ENCODE peak calls at places on chromosome 5, in seven cellular contexts. One of them, this sample, is unnamed.

GRCh38 chr5:135449608-135450007 is 2.5 kb upstream of the DCANP1 start:
- DNase-seq in GM10248: no peak
- DNase-seq in cardiac fibroblast: no peak
- DNase-seq in kidney: no peak
- DNase-seq in H9: no peak
- DNase-seq in mucosa of descending colon: no peak
- DNase-seq in neural crest cell: no peak
- DNase-seq in this sample: no peak

GRCh38 chr5:7856855-7857254 is 5.9 kb upstream of the CFAP90 start:
- DNase-seq in cardiac fibroblast: peak
- DNase-seq in kidney: no peak
- DNase-seq in GM10248: peak
- DNase-seq in mucosa of descending colon: no peak
- DNase-seq in neural crest cell: peak
- DNase-seq in H9: peak
- DNase-seq in this sample: no peak

GRCh38 chr5:179815491-179816249 is 5.0 kb upstream of the SQSTM1 start:
- DNase-seq in GM10248: no peak
- DNase-seq in H9: no peak
- DNase-seq in cardiac fibroblast: no peak
- DNase-seq in mucosa of descending colon: peak
- DNase-seq in neural crest cell: no peak
- DNase-seq in kidney: peak
- DNase-seq in this sample: no peak

GRCh38 chr5:164188733-164189148 is 683.3 kb downstream of the MAT2B start:
- DNase-seq in mucosa of descending colon: no peak
- DNase-seq in H9: no peak
- DNase-seq in GM10248: no peak
- DNase-seq in cardiac fibroblast: peak
- DNase-seq in neural crest cell: no peak
- DNase-seq in kidney: no peak
- DNase-seq in this sample: no peak

GRCh38 chr5:36417668-36418067 is 116.0 kb upstream of the RANBP3L start:
- DNase-seq in neural crest cell: no peak
- DNase-seq in GM10248: no peak
- DNase-seq in mucosa of descending colon: no peak
- DNase-seq in H9: peak
- DNase-seq in kidney: no peak
- DNase-seq in cardiac fibroblast: no peak
- DNase-seq in this sample: no peak

GRCh38 chr5:150302301-150303069 is at the start of gene ARSI:
- DNase-seq in GM10248: no peak
- DNase-seq in H9: peak
- DNase-seq in kidney: peak
- DNase-seq in neural crest cell: no peak
- DNase-seq in mucosa of descending colon: peak
- DNase-seq in cardiac fibroblast: peak
- DNase-seq in this sample: no peak

GRCh38 chr5:150710165-150710564 is 9.3 kb upstream of the RBM22 start:
- DNase-seq in mucosa of descending colon: no peak
- DNase-seq in neural crest cell: no peak
- DNase-seq in H9: no peak
- DNase-seq in GM10248: no peak
- DNase-seq in cardiac fibroblast: no peak
- DNase-seq in kidney: no peak
- DNase-seq in this sample: no peak

GRCh38 chr5:189486-189885 is 1.8 kb upstream of the LRRC14B start:
- DNase-seq in cardiac fibroblast: no peak
- DNase-seq in GM10248: no peak
- DNase-seq in H9: no peak
- DNase-seq in mucosa of descending colon: no peak
- DNase-seq in kidney: no peak
- DNase-seq in neural crest cell: no peak
- DNase-seq in this sample: no peak

GRCh38 chr5:120516799-120517198 is 52.7 kb downstream of the PRR16 start:
- DNase-seq in kidney: no peak
- DNase-seq in mucosa of descending colon: no peak
- DNase-seq in H9: no peak
- DNase-seq in GM10248: no peak
- DNase-seq in neural crest cell: no peak
- DNase-seq in cardiac fibroblast: peak
- DNase-seq in this sample: no peak

GRCh38 chr5:74639538-74640449 is 734 bp downstream of the ENC1 start:
- DNase-seq in kidney: peak
- DNase-seq in cardiac fibroblast: peak
- DNase-seq in GM10248: peak
- DNase-seq in mucosa of descending colon: peak
- DNase-seq in neural crest cell: no peak
- DNase-seq in H9: peak
- DNase-seq in this sample: no peak

GRCh38 chr5:108280960-108281569 is 100.8 kb downstream of the FBXL17 start:
- DNase-seq in H9: no peak
- DNase-seq in GM10248: no peak
- DNase-seq in kidney: no peak
- DNase-seq in neural crest cell: no peak
- DNase-seq in mucosa of descending colon: no peak
- DNase-seq in cardiac fibroblast: no peak
- DNase-seq in this sample: no peak

GRCh38 chr5:135391123-135391868 is 7.7 kb downstream of the MACROH2A1 start:
- DNase-seq in kidney: no peak
- DNase-seq in mucosa of descending colon: no peak
- DNase-seq in neural crest cell: no peak
- DNase-seq in H9: no peak
- DNase-seq in GM10248: no peak
- DNase-seq in cardiac fibroblast: peak
- DNase-seq in this sample: no peak

GRCh38 chr5:5344051-5344571 is 78.4 kb upstream of the ICE1 start:
- DNase-seq in H9: no peak
- DNase-seq in mucosa of descending colon: no peak
- DNase-seq in GM10248: no peak
- DNase-seq in cardiac fibroblast: no peak
- DNase-seq in kidney: no peak
- DNase-seq in neural crest cell: no peak
- DNase-seq in this sample: no peak

GRCh38 chr5:172931001-172931536 is 28.2 kb upstream of the RPL26L1 start:
- DNase-seq in GM10248: no peak
- DNase-seq in neural crest cell: no peak
- DNase-seq in cardiac fibroblast: peak
- DNase-seq in H9: no peak
- DNase-seq in kidney: no peak
- DNase-seq in mucosa of descending colon: no peak
- DNase-seq in this sample: no peak

GRCh38 chr5:43017438-43017820 is 22.7 kb downstream of the ANXA2R start:
- DNase-seq in H9: peak
- DNase-seq in GM10248: no peak
- DNase-seq in neural crest cell: no peak
- DNase-seq in kidney: peak
- DNase-seq in cardiac fibroblast: peak
- DNase-seq in mucosa of descending colon: peak
- DNase-seq in this sample: no peak

DNA sequence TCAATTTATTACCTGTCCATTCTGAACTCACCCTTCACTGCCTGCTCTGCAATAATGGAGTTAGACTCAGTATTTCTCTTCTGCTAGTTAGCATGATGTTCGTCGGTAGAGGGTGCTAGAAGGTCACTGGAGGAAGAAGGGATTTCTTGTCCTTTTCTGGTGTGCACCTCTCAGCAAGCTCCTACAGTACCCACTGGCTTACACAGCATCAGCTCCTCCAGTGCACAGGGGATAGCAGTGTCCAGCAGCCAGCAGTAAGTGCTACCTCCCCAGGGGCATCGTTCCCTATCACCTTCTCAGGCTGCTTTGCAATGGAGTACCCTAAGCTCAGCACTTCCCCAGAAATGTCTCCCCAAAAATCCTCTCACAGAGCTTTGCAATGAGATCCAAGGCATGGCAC is 45.9 kb upstream of the APC start:
- DNase-seq in kidney: no peak
- DNase-seq in neural crest cell: no peak
- DNase-seq in H9: peak
- DNase-seq in GM10248: peak
- DNase-seq in mucosa of descending colon: no peak
- DNase-seq in cardiac fibroblast: peak
- DNase-seq in this sample: peak
- TF ChIP-seq CTCF in kidney: peak
- TF ChIP-seq CTCF in neural crest cell: peak
- TF ChIP-seq CTCF in H9: peak
- TF ChIP-seq CTCF in GM10248: no peak
- TF ChIP-seq CTCF in mucosa of descending colon: no peak
- TF ChIP-seq CTCF in cardiac fibroblast: peak
- TF ChIP-seq CTCF in this sample: peak

GRCh38 chr5:133715622-133716021 is 103.3 kb upstream of the FSTL4 start:
- DNase-seq in H9: peak
- DNase-seq in kidney: no peak
- DNase-seq in cardiac fibroblast: no peak
- DNase-seq in GM10248: no peak
- DNase-seq in neural crest cell: no peak
- DNase-seq in mucosa of descending colon: no peak
- DNase-seq in this sample: no peak

GRCh38 chr5:133712562-133712961 is 100.2 kb upstream of the FSTL4 start:
- DNase-seq in mucosa of descending colon: no peak
- DNase-seq in kidney: no peak
- DNase-seq in H9: no peak
- DNase-seq in GM10248: no peak
- DNase-seq in cardiac fibroblast: no peak
- DNase-seq in neural crest cell: no peak
- DNase-seq in this sample: no peak

GRCh38 chr5:133714161-133714915 is 102.0 kb upstream of the FSTL4 start:
- DNase-seq in kidney: no peak
- DNase-seq in GM10248: no peak
- DNase-seq in neural crest cell: no peak
- DNase-seq in cardiac fibroblast: no peak
- DNase-seq in H9: no peak
- DNase-seq in mucosa of descending colon: no peak
- DNase-seq in this sample: no peak

GRCh38 chr5:133713746-133714145 is 101.4 kb upstream of the FSTL4 start:
- DNase-seq in GM10248: no peak
- DNase-seq in mucosa of descending colon: no peak
- DNase-seq in cardiac fibroblast: no peak
- DNase-seq in H9: no peak
- DNase-seq in neural crest cell: no peak
- DNase-seq in kidney: no peak
- DNase-seq in this sample: no peak

GRCh38 chr5:133713209-133713608 is 100.9 kb upstream of the FSTL4 start:
- DNase-seq in neural crest cell: no peak
- DNase-seq in H9: no peak
- DNase-seq in kidney: no peak
- DNase-seq in cardiac fibroblast: no peak
- DNase-seq in mucosa of descending colon: no peak
- DNase-seq in GM10248: no peak
- DNase-seq in this sample: no peak
- TF ChIP-seq CTCF in neural crest cell: no peak
- TF ChIP-seq CTCF in H9: no peak
- TF ChIP-seq CTCF in kidney: no peak
- TF ChIP-seq CTCF in cardiac fibroblast: no peak
- TF ChIP-seq CTCF in mucosa of descending colon: no peak
- TF ChIP-seq CTCF in GM10248: no peak
- TF ChIP-seq CTCF in this sample: no peak

GRCh38 chr5:59173568-59173967 is 590.7 kb downstream of the RAB3C start:
- DNase-seq in GM10248: no peak
- DNase-seq in neural crest cell: no peak
- DNase-seq in kidney: no peak
- DNase-seq in mucosa of descending colon: no peak
- DNase-seq in cardiac fibroblast: peak
- DNase-seq in H9: no peak
- DNase-seq in this sample: no peak
- TF ChIP-seq CTCF in GM10248: no peak
- TF ChIP-seq CTCF in neural crest cell: no peak
- TF ChIP-seq CTCF in kidney: no peak
- TF ChIP-seq CTCF in mucosa of descending colon: no peak
- TF ChIP-seq CTCF in cardiac fibroblast: peak
- TF ChIP-seq CTCF in H9: no peak
- TF ChIP-seq CTCF in this sample: no peak

DNA sequence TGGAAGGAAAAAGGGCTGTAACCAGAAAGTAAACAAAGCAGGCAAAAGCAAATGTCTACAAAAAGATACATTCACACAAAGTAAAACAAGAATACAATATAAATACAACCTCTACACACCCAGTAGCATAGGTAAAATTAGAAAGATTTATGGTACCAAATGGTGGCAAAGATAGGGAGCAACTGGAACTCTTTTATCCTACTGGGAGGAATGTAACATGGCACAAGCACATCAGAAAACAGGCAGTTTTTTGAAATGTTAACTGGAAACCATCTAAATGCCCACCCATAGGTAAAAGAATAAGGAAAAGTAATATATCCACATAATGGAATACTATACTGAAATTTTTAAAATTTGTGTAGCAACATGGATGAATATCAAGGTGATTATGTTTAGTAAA is 8.7 kb upstream of the ARL14EPL start:
- DNase-seq in neural crest cell: no peak
- DNase-seq in cardiac fibroblast: no peak
- DNase-seq in GM10248: no peak
- DNase-seq in mucosa of descending colon: no peak
- DNase-seq in kidney: no peak
- DNase-seq in H9: no peak
- DNase-seq in this sample: no peak
- TF ChIP-seq CTCF in neural crest cell: peak
- TF ChIP-seq CTCF in cardiac fibroblast: peak
- TF ChIP-seq CTCF in GM10248: no peak
- TF ChIP-seq CTCF in mucosa of descending colon: no peak
- TF ChIP-seq CTCF in kidney: no peak
- TF ChIP-seq CTCF in H9: peak
- TF ChIP-seq CTCF in this sample: no peak

GRCh38 chr5:132489871-132490483 is 596 bp downstream of the IRF1 start:
- DNase-seq in cardiac fibroblast: peak
- DNase-seq in kidney: peak
- DNase-seq in H9: peak
- DNase-seq in neural crest cell: no peak
- DNase-seq in mucosa of descending colon: peak
- DNase-seq in GM10248: peak
- DNase-seq in this sample: no peak
- TF ChIP-seq CTCF in cardiac fibroblast: no peak
- TF ChIP-seq CTCF in kidney: peak
- TF ChIP-seq CTCF in H9: no peak
- TF ChIP-seq CTCF in neural crest cell: peak
- TF ChIP-seq CTCF in mucosa of descending colon: no peak
- TF ChIP-seq CTCF in GM10248: peak
- TF ChIP-seq CTCF in this sample: peak

GRCh38 chr5:153699035-153699434 is 208.6 kb downstream of the GRIA1 start:
- DNase-seq in kidney: no peak
- DNase-seq in H9: no peak
- DNase-seq in cardiac fibroblast: no peak
- DNase-seq in neural crest cell: no peak
- DNase-seq in mucosa of descending colon: no peak
- DNase-seq in GM10248: no peak
- DNase-seq in this sample: no peak
- TF ChIP-seq CTCF in kidney: no peak
- TF ChIP-seq CTCF in H9: no peak
- TF ChIP-seq CTCF in cardiac fibroblast: no peak
- TF ChIP-seq CTCF in neural crest cell: no peak
- TF ChIP-seq CTCF in mucosa of descending colon: no peak
- TF ChIP-seq CTCF in GM10248: no peak
- TF ChIP-seq CTCF in this sample: no peak

DNA sequence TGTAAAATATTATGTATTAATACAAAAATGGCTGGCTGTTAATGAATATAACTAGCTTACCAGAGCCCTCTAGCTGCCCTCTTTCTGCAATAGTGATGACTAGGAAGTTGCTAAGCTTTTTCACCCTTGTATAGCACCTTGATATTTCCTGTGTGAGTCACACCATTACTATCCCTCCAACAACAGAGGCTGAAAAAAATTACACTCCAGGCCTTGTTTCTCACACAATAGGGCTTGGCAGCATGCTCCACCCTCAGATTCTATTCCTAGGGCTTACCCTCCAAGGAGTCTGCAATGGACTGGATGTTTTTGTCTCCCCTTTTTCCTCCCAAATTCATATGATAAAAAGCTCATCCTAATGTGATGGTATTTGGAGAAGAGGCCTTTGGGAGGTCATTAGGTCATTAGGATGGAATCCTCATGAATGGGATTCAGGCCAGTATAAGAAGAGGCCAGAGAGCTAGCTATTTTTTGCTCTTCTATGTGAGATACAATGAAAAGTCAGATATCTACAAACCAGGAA is 184.6 kb upstream of the MAP1B start:
- DNase-seq in GM10248: no peak
- DNase-seq in neural crest cell: no peak
- DNase-seq in kidney: no peak
- DNase-seq in mucosa of descending colon: no peak
- DNase-seq in H9: peak
- DNase-seq in cardiac fibroblast: peak
- DNase-seq in this sample: no peak
- TF ChIP-seq CTCF in GM10248: no peak
- TF ChIP-seq CTCF in neural crest cell: no peak
- TF ChIP-seq CTCF in kidney: no peak
- TF ChIP-seq CTCF in mucosa of descending colon: no peak
- TF ChIP-seq CTCF in H9: no peak
- TF ChIP-seq CTCF in cardiac fibroblast: no peak
- TF ChIP-seq CTCF in this sample: no peak

This sample was measured in LNCaP clone FGC.